ENCODE peak calls at places on chromosome 17, in six cellular contexts. F is spleen; M is thoracic aorta; A is body of pancreas; Z is CD4-positive, alpha-beta memory T cell; O is bronchial epithelial cell. D is an unnamed sample.

GRCh38 chr17:60525347-60525623 is 757 bp downstream of the APPBP2 start:
- DNase-seq in F (no peak), M (no peak), A (peak; percentile 71), Z (no peak), O (peak; percentile 15), D (no peak)

GRCh38 chr17:14092808-14093207 is 23.5 kb downstream of the COX10 start:
- DNase-seq in F (no peak), M (no peak), A (no peak), Z (no peak), O (no peak), D (no peak)

GRCh38 chr17:15260376-15261062 is 4.6 kb downstream of the PMP22 start:
- DNase-seq in F (peak; percentile 92), M (peak; percentile 50), A (peak; percentile 81), Z (peak; percentile 45), O (peak; percentile 24), D (peak; percentile 94)

GRCh38 chr17:4600563-4600962 is 16.2 kb downstream of the SMTNL2 start:
- DNase-seq in F (no peak), M (no peak), A (no peak), Z (no peak), O (no peak), D (peak; percentile 75)

GRCh38 chr17:66713533-66714042 is 121.3 kb upstream of the CACNG5 start:
- DNase-seq in F (no peak), M (no peak), A (no peak), Z (no peak), O (no peak), D (no peak)

GRCh38 chr17:9522074-9522473 is 53.5 kb downstream of the STX8 start:
- DNase-seq in F (no peak), M (no peak), A (peak; percentile 21), Z (peak; percentile 19), O (peak; percentile 33), D (peak; percentile 55)

GRCh38 chr17:42341568-42341967 is 46.7 kb downstream of the STAT3 start:
- DNase-seq in F (no peak), M (no peak), A (no peak), Z (no peak), O (no peak), D (no peak)

GRCh38 chr17:31680126-31680525 is 178.9 kb downstream of the COPRS start:
- DNase-seq in F (no peak), M (no peak), A (no peak), Z (no peak), O (no peak), D (no peak)

GRCh38 chr17:51188321-51188853 is 22.2 kb downstream of the NME2 start:
- DNase-seq in F (no peak), M (no peak), A (no peak), Z (no peak), O (no peak), D (no peak)

GRCh38 chr17:82101301-82101715 is 3.3 kb upstream of the FASN start:
- DNase-seq in F (no peak), M (no peak), A (no peak), Z (no peak), O (no peak), D (no peak)

GRCh38 chr17:57523926-57524634 is 221.0 kb downstream of the CCDC182 start:
- DNase-seq in F (no peak), M (peak; percentile 54), A (peak; percentile 60), Z (no peak), O (peak; percentile 97), D (no peak)

GRCh38 chr17:63399856-63400255 is 46.2 kb downstream of the CYB561 start:
- DNase-seq in F (no peak), M (no peak), A (peak; percentile 48), Z (no peak), O (no peak), D (no peak)

GRCh38 chr17:42276609-42277341 is 584 bp upstream of the STAT5B start:
- DNase-seq in F (peak; percentile 82), M (peak; percentile 64), A (peak; percentile 82), Z (no peak), O (peak; percentile 45), D (peak; percentile 70)

GRCh38 chr17:5526821-5527598 is 40.6 kb downstream of the MIS12 start:
- DNase-seq in F (no peak), M (peak; percentile 83), A (peak; percentile 45), Z (no peak), O (peak; percentile 94), D (no peak)

GRCh38 chr17:36726199-36726598 is 124.8 kb downstream of the MRM1 start:
- DNase-seq in F (no peak), M (no peak), A (no peak), Z (no peak), O (no peak), D (no peak)

GRCh38 chr17:60231691-60232090 is 81.9 kb downstream of the CA4 start:
- DNase-seq in F (no peak), M (no peak), A (no peak), Z (no peak), O (peak; percentile 38), D (no peak)

GRCh38 chr17:75130059-75130631 is 1.4 kb downstream of the NT5C start:
- DNase-seq in F (peak; percentile 79), M (no peak), A (no peak), Z (no peak), O (no peak), D (no peak)

GRCh38 chr17:29112780-29113295 is 67.4 kb downstream of the MYO18A start:
- DNase-seq in F (no peak), M (no peak), A (peak; percentile 50), Z (no peak), O (no peak), D (no peak)

GRCh38 chr17:58391302-58391984 is 25.9 kb downstream of the RNF43 start:
- DNase-seq in F (no peak), M (no peak), A (peak; percentile 97), Z (no peak), O (peak; percentile 92), D (no peak)

GRCh38 chr17:6708357-6708961 is 4.7 kb downstream of the SLC13A5 start:
- DNase-seq in F (no peak), M (no peak), A (no peak), Z (no peak), O (no peak), D (peak; percentile 2)
- H3K27me3 ChIP-seq in F (peaks cover 13% of the 10 kb centered on the region), M (peaks cover 4% of the 10 kb centered on the region), A (peaks cover 4% of the 10 kb centered on the region), Z (peaks cover 9% of the 10 kb centered on the region), O (peaks cover 2% of the 10 kb centered on the region), D (peaks cover 12% of the 10 kb centered on the region)

GRCh38 chr17:17899486-17899885 is 62.7 kb upstream of the SREBF1 start:
- DNase-seq in F (no peak), M (no peak), A (no peak), Z (no peak), O (no peak), D (no peak)

GRCh38 chr17:17902357-17902756 is 65.6 kb upstream of the SREBF1 start:
- DNase-seq in F (no peak), M (no peak), A (no peak), Z (no peak), O (no peak), D (peak; percentile 50)

GRCh38 chr17:17902877-17903276 is 66.1 kb upstream of the SREBF1 start:
- DNase-seq in F (no peak), M (no peak), A (no peak), Z (no peak), O (no peak), D (peak; percentile 30)

GRCh38 chr17:17898673-17899072 is 61.9 kb upstream of the SREBF1 start:
- DNase-seq in F (no peak), M (no peak), A (no peak), Z (no peak), O (no peak), D (no peak)

GRCh38 chr17:17900615-17901520 is 64.1 kb upstream of the SREBF1 start:
- DNase-seq in F (peak; percentile 83), M (peak; percentile 47), A (peak; percentile 85), Z (no peak), O (peak; percentile 74), D (no peak)
- H3K4me3 ChIP-seq in F (no peak overlapping the region), M (no peak overlapping the region), A (no peak overlapping the region), Z (no peak overlapping the region), O (no peak overlapping the region), D (no peak overlapping the region)

GRCh38 chr17:79155701-79156100 is 81.1 kb downstream of the ENGASE start:
- DNase-seq in F (no peak), M (no peak), A (no peak), Z (no peak), O (no peak), D (no peak)

GRCh38 chr17:79154446-79154845 is 79.8 kb downstream of the ENGASE start:
- DNase-seq in F (peak; percentile 79), M (no peak), A (peak; percentile 38), Z (no peak), O (no peak), D (no peak)

GRCh38 chr17:79154951-79155557 is 80.4 kb downstream of the ENGASE start:
- DNase-seq in F (no peak), M (no peak), A (no peak), Z (no peak), O (no peak), D (peak; percentile 66)

GRCh38 chr17:79152636-79153035 is 78.0 kb downstream of the ENGASE start:
- DNase-seq in F (no peak), M (no peak), A (no peak), Z (no peak), O (no peak), D (no peak)

GRCh38 chr17:79153367-79154130 is 78.9 kb downstream of the ENGASE start:
- DNase-seq in F (no peak), M (no peak), A (no peak), Z (no peak), O (no peak), D (no peak)
- H3K27me3 ChIP-seq in F (peaks cover 4% of the 10 kb centered on the region), M (no peaks in the 10 kb centered on the region), A (no peaks in the 10 kb centered on the region), Z (no peaks in the 10 kb centered on the region), O (peaks cover 2% of the 10 kb centered on the region), D (no peaks in the 10 kb centered on the region)

GRCh38 chr17:78486228-78486802 is 90.9 kb downstream of the DNAH17 start:
- DNase-seq in F (no peak), M (no peak), A (no peak), Z (no peak), O (no peak), D (no peak)

GRCh38 chr17:78488156-78488555 is 89.0 kb downstream of the DNAH17 start:
- DNase-seq in F (no peak), M (no peak), A (no peak), Z (no peak), O (no peak), D (no peak)

GRCh38 chr17:78486946-78487680 is 90.1 kb downstream of the DNAH17 start:
- DNase-seq in F (no peak), M (no peak), A (no peak), Z (no peak), O (no peak), D (no peak)

GRCh38 chr17:78484300-78485159 is 92.7 kb downstream of the DNAH17 start:
- DNase-seq in F (peak; percentile 87), M (no peak), A (no peak), Z (peak; percentile 52), O (no peak), D (peak; percentile 98)

GRCh38 chr17:78485416-78486168 is 91.6 kb downstream of the DNAH17 start:
- DNase-seq in F (no peak), M (no peak), A (no peak), Z (no peak), O (no peak), D (peak; percentile 77)
- H3K4me3 ChIP-seq in F (no peak overlapping the region), M (no peak overlapping the region), A (no peak overlapping the region), Z (no peak overlapping the region), O (no peak overlapping the region), D (peak overlapping the region; percentile 64)

DNA sequence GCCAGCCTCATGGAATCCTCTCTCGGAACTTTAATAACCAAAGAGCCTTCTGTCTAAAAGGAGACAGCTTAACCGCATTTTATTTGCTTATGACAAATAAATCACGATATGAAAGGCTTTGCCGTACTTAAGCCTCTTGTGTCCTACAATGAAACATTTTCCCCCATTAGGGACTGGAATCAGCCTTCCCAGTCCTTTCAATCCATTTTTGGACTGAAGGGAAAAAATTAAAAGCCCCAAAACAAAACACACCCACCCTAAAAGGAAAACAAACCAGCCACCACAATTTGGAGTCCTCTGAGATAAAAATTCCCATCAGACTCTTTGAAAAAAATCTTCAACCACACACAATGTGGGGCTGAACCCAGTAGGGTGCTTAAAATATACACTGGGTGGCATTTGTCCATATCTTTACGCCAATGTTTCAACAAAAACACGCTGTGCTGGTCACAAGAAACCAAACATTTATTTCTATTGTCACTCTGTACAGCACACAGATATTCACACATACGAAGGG is 3.0 kb downstream of the HOXB4 start:
- DNase-seq in F (no peak), M (no peak), A (no peak), Z (no peak), O (no peak), D (no peak)
- H3K27me3 ChIP-seq in F (peaks cover 4% of the 10 kb centered on the region), M (no peaks in the 10 kb centered on the region), A (peaks cover 43% of the 10 kb centered on the region), Z (no peaks in the 10 kb centered on the region), O (peaks cover 87% of the 10 kb centered on the region), D (peaks cover 99% of the 10 kb centered on the region)

D was measured in H7.